ENCODE peak calls at places on chromosomes 1 and 21, in five cellular contexts. One of them, this sample, is unnamed.

GRCh38 chr1:117575586-117576225 is 30.1 kb upstream of the TENT5C start:
- DNase-seq in GM12878: no peak
- DNase-seq in HepG2: no peak
- DNase-seq in K562: no peak
- DNase-seq in H1: no peak
- DNase-seq in this sample: no peak

GRCh38 chr1:160158031-160158430 is 6.6 kb downstream of the ATP1A4 start:
- DNase-seq in HepG2: no peak
- DNase-seq in H1: no peak
- DNase-seq in K562: no peak
- DNase-seq in GM12878: no peak
- DNase-seq in this sample: no peak

GRCh38 chr1:25566730-25567341 is 23.4 kb downstream of the LDLRAP1 start:
- DNase-seq in GM12878: no peak
- DNase-seq in H1: no peak
- DNase-seq in HepG2: no peak
- DNase-seq in K562: no peak
- DNase-seq in this sample: peak

GRCh38 chr21:31267644-31268043 is 76.4 kb downstream of the TIAM1 start:
- DNase-seq in H1: no peak
- DNase-seq in HepG2: no peak
- DNase-seq in K562: no peak
- DNase-seq in GM12878: no peak
- DNase-seq in this sample: no peak

GRCh38 chr1:218439541-218440295 is 94.6 kb downstream of the TGFB2 start:
- DNase-seq in GM12878: no peak
- DNase-seq in H1: no peak
- DNase-seq in HepG2: peak
- DNase-seq in K562: no peak
- DNase-seq in this sample: no peak

GRCh38 chr1:118862755-118863154 is 125.4 kb downstream of the TBX15 start:
- DNase-seq in K562: no peak
- DNase-seq in H1: no peak
- DNase-seq in HepG2: peak
- DNase-seq in GM12878: no peak
- DNase-seq in this sample: no peak

GRCh38 chr1:26749458-26749857 is 38.3 kb upstream of the PIGV start:
- DNase-seq in H1: no peak
- DNase-seq in K562: no peak
- DNase-seq in GM12878: no peak
- DNase-seq in HepG2: no peak
- DNase-seq in this sample: no peak

GRCh38 chr1:62029704-62030103 is 164.9 kb upstream of the L1TD1 start:
- DNase-seq in GM12878: no peak
- DNase-seq in HepG2: peak
- DNase-seq in H1: no peak
- DNase-seq in K562: no peak
- DNase-seq in this sample: no peak

DNA sequence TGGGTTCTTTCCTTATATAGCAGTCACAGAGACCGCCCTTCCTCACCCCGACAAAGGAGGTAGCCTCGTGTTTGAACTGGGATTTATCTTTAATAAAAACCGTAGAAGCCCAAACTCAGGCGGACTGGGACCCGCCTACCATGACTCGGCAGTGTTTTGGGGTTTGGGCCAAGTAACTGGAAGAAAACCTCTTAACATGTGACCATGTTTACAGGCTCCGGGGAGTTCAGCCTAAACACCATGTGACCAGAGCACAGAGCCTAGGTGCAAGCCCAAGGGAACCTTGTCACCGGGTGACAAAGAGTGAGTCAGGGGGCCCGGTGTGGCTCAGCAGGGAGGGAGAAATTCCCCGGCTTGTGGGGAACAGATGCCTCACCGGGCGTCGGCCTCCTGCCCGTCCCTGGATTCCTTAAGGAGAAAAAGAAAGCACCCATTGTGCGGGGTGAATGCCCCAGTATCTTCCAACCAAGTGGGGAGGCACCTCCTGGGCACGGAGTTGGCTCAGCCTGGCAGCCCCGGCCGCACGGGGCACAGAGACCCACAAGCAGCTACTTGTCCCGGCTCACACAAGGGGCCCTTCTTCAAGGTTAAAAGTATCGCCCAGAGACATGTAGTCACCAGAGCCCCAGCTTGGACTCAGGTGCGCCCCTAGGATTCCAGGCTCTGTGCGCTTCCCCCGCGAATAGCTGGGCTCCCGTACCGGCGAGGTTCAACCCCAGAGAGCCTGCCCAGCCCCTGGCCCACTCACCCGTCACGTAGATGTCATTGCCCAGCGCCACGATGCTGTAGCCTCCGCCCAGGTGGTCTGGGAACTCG is 1.4 kb downstream of the KLHL21 start:
- DNase-seq in K562: peak
- DNase-seq in GM12878: no peak
- DNase-seq in H1: no peak
- DNase-seq in HepG2: peak
- DNase-seq in this sample: peak
- TF ChIP-seq JUND in K562: peak
- TF ChIP-seq JUND in GM12878: no peak
- TF ChIP-seq JUND in H1: no peak
- TF ChIP-seq JUND in HepG2: no peak
- TF ChIP-seq JUND in this sample: no peak

GRCh38 chr1:108830119-108831008 is 26.5 kb downstream of the AKNAD1 start:
- DNase-seq in H1: no peak
- DNase-seq in HepG2: peak
- DNase-seq in K562: peak
- DNase-seq in GM12878: no peak
- DNase-seq in this sample: peak
- TF ChIP-seq CHD2 in H1: no peak
- TF ChIP-seq CHD2 in HepG2: no peak
- TF ChIP-seq CHD2 in K562: no peak
- TF ChIP-seq CHD2 in GM12878: no peak
- TF ChIP-seq CHD2 in this sample: peak

GRCh38 chr1:30759718-30760281 is 2.2 kb upstream of the LAPTM5 start:
- DNase-seq in H1: no peak
- DNase-seq in HepG2: no peak
- DNase-seq in K562: no peak
- DNase-seq in GM12878: no peak
- DNase-seq in this sample: no peak

GRCh38 chr1:30762931-30763653 is 5.5 kb upstream of the LAPTM5 start:
- DNase-seq in K562: no peak
- DNase-seq in H1: no peak
- DNase-seq in HepG2: no peak
- DNase-seq in GM12878: no peak
- DNase-seq in this sample: no peak

GRCh38 chr1:30762152-30762930 is 4.8 kb upstream of the LAPTM5 start:
- DNase-seq in H1: no peak
- DNase-seq in GM12878: no peak
- DNase-seq in K562: no peak
- DNase-seq in HepG2: no peak
- DNase-seq in this sample: no peak

GRCh38 chr1:30760596-30761311 is 3.2 kb upstream of the LAPTM5 start:
- DNase-seq in H1: no peak
- DNase-seq in K562: no peak
- DNase-seq in HepG2: no peak
- DNase-seq in GM12878: no peak
- DNase-seq in this sample: no peak

DNA sequence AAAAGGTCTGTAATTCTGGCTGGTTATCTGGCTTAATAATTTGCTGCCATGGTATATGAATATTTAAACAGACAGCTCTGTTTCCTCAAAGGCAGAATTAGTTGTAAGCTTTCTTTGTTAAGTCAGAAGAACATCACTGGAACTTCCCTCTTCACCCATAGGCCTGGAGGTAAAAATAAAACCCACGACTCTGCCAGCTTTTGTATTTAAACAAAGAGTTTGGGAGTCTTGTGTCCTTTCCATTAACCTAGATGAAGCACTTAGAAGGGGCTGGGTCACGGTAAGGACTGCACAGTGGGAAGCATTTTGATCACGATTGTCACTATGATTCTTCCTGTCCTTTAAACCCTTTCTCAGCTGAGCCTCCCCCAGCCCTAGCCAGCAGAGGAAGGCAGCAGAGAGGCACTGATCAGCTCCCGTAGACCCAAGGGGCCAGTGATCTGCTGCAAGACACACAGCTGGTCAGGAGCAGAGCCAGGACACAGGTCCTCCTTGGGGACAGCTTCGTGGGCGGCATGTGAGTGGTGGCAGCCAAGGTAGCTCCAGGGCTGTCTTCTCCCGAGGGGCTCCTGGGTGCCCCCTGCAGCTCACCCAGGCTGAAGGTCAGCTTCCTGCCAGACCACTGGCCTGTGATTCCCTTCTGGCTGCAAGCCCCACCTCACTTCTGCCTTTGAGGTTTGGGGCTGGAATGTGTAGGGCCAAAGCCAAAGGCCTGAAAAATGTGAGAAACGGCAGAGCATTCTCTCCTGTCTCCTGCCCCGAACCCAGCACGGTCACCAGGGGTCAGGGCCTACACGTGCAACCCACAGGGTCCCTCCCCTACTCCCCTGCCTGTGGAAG is 4.0 kb upstream of the LAPTM5 start:
- DNase-seq in H1: no peak
- DNase-seq in HepG2: no peak
- DNase-seq in GM12878: no peak
- DNase-seq in K562: peak
- DNase-seq in this sample: no peak
- TF ChIP-seq JUND in H1: no peak
- TF ChIP-seq JUND in HepG2: no peak
- TF ChIP-seq JUND in GM12878: no peak
- TF ChIP-seq JUND in K562: no peak
- TF ChIP-seq JUND in this sample: no peak

GRCh38 chr1:55010887-55011217 is 12.1 kb downstream of the BSND start:
- DNase-seq in HepG2: no peak
- DNase-seq in GM12878: no peak
- DNase-seq in K562: no peak
- DNase-seq in H1: no peak
- DNase-seq in this sample: no peak
- TF ChIP-seq CHD2 in HepG2: no peak
- TF ChIP-seq CHD2 in GM12878: no peak
- TF ChIP-seq CHD2 in K562: no peak
- TF ChIP-seq CHD2 in H1: no peak
- TF ChIP-seq CHD2 in this sample: no peak

GRCh38 chr1:82978461-82979324 is 1020.2 kb downstream of the TTLL7 start:
- DNase-seq in K562: no peak
- DNase-seq in H1: peak
- DNase-seq in GM12878: no peak
- DNase-seq in HepG2: no peak
- DNase-seq in this sample: no peak
- TF ChIP-seq JUND in K562: no peak
- TF ChIP-seq JUND in H1: no peak
- TF ChIP-seq JUND in GM12878: no peak
- TF ChIP-seq JUND in HepG2: no peak
- TF ChIP-seq JUND in this sample: no peak

GRCh38 chr21:16708431-16708830 is 804.4 kb upstream of the CXADR start:
- DNase-seq in K562: no peak
- DNase-seq in HepG2: no peak
- DNase-seq in GM12878: no peak
- DNase-seq in H1: no peak
- DNase-seq in this sample: no peak

GRCh38 chr21:16709866-16710550 is 802.8 kb upstream of the CXADR start:
- DNase-seq in HepG2: peak
- DNase-seq in GM12878: no peak
- DNase-seq in H1: no peak
- DNase-seq in K562: no peak
- DNase-seq in this sample: no peak

DNA sequence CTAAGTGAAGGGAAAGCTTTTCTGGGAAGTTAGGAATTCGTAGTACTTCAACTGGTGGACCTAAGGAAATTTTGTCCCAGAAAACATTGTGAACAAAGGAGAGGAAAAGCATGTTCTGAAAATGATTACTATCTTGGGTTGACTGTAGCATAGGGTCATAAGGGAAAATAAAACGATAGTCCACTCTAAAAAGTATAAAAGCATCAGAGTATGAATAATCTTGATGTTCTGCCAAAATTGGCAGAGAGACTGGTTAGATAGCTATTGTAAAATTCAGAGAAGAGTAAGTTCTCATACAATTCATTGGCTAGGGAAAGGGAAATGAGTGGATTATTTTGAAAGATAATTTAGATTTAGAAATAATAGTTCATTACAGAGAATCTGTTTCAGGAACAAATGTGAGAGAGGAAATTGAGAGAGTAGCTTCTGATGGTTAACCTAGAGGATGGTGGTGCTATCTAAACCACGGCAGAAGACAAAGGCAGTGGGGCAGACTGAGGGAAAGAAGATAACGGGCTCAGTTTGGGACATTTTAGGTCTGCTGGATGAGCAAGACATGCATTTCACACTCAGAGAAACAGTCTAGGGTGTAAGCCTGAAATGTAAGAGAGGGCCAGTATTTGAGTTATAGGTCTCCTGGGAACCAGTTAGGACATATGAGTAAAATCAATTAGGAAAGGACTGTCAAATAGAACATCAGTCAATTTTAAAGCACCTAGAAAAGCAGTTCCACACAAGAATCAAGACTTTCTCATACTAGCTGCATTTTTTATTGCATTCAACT is 799.3 kb upstream of the CXADR start:
- DNase-seq in GM12878: no peak
- DNase-seq in HepG2: no peak
- DNase-seq in H1: no peak
- DNase-seq in K562: no peak
- DNase-seq in this sample: no peak
- TF ChIP-seq CHD2 in GM12878: no peak
- TF ChIP-seq CHD2 in HepG2: no peak
- TF ChIP-seq CHD2 in H1: no peak
- TF ChIP-seq CHD2 in K562: no peak
- TF ChIP-seq CHD2 in this sample: no peak

GRCh38 chr1:29893806-29894205 is 657.5 kb downstream of the PTPRU start:
- DNase-seq in HepG2: no peak
- DNase-seq in GM12878: no peak
- DNase-seq in H1: no peak
- DNase-seq in K562: no peak
- DNase-seq in this sample: no peak
- TF ChIP-seq JUND in HepG2: no peak
- TF ChIP-seq JUND in GM12878: no peak
- TF ChIP-seq JUND in H1: no peak
- TF ChIP-seq JUND in K562: no peak
- TF ChIP-seq JUND in this sample: no peak

GRCh38 chr21:27581168-27581567 is 614.3 kb upstream of the ADAMTS5 start:
- DNase-seq in HepG2: no peak
- DNase-seq in K562: no peak
- DNase-seq in GM12878: no peak
- DNase-seq in H1: no peak
- DNase-seq in this sample: no peak
- TF ChIP-seq CHD2 in HepG2: no peak
- TF ChIP-seq CHD2 in K562: no peak
- TF ChIP-seq CHD2 in GM12878: no peak
- TF ChIP-seq CHD2 in H1: no peak
- TF ChIP-seq CHD2 in this sample: no peak

GRCh38 chr1:35555601-35556477 is 1.4 kb downstream of the KIAA0319L start:
- DNase-seq in HepG2: peak
- DNase-seq in GM12878: no peak
- DNase-seq in K562: no peak
- DNase-seq in H1: no peak
- DNase-seq in this sample: no peak

GRCh38 chr1:35554261-35555211 is 2.7 kb downstream of the KIAA0319L start:
- DNase-seq in K562: no peak
- DNase-seq in H1: no peak
- DNase-seq in HepG2: no peak
- DNase-seq in GM12878: no peak
- DNase-seq in this sample: no peak

GRCh38 chr1:35556494-35557117 is 597 bp downstream of the KIAA0319L start:
- DNase-seq in K562: peak
- DNase-seq in GM12878: no peak
- DNase-seq in H1: no peak
- DNase-seq in HepG2: no peak
- DNase-seq in this sample: no peak

GRCh38 chr1:35557118-35557610 is at the start of gene KIAA0319L:
- DNase-seq in H1: no peak
- DNase-seq in HepG2: peak
- DNase-seq in GM12878: no peak
- DNase-seq in K562: peak
- DNase-seq in this sample: peak

GRCh38 chr1:35555212-35555584 is 2.0 kb downstream of the KIAA0319L start:
- DNase-seq in K562: no peak
- DNase-seq in GM12878: no peak
- DNase-seq in H1: no peak
- DNase-seq in HepG2: no peak
- DNase-seq in this sample: no peak
- TF ChIP-seq JUND in K562: no peak
- TF ChIP-seq JUND in GM12878: no peak
- TF ChIP-seq JUND in H1: no peak
- TF ChIP-seq JUND in HepG2: no peak
- TF ChIP-seq JUND in this sample: no peak

This sample was measured in SK-N-SH.